ENCODE peak calls at places on chromosomes 5 and 9, in five cellular contexts. One of them, this sample, is unnamed.

GRCh38 chr5:141637693-141638419 is 1.1 kb downstream of the RELL2 start:
- DNase-seq in transverse colon: peak
- DNase-seq in spleen: peak
- DNase-seq in sigmoid colon: peak
- DNase-seq in HCT116: no peak
- DNase-seq in this sample: peak

GRCh38 chr9:32698706-32699277 is 63.3 kb upstream of the TAF1L start:
- DNase-seq in HCT116: peak
- DNase-seq in spleen: no peak
- DNase-seq in sigmoid colon: no peak
- DNase-seq in transverse colon: no peak
- DNase-seq in this sample: no peak

GRCh38 chr5:179858241-179858585 is 404 bp downstream of the MRNIP start:
- DNase-seq in transverse colon: peak
- DNase-seq in sigmoid colon: no peak
- DNase-seq in spleen: peak
- DNase-seq in HCT116: no peak
- DNase-seq in this sample: no peak

GRCh38 chr5:93401844-93402243 is 179.2 kb downstream of the NR2F1-AS1 start:
- DNase-seq in HCT116: no peak
- DNase-seq in transverse colon: no peak
- DNase-seq in spleen: no peak
- DNase-seq in sigmoid colon: no peak
- DNase-seq in this sample: no peak

GRCh38 chr5:42811591-42812392 is at the start of gene SELENOP:
- DNase-seq in HCT116: peak
- DNase-seq in sigmoid colon: peak
- DNase-seq in spleen: no peak
- DNase-seq in transverse colon: peak
- DNase-seq in this sample: no peak

GRCh38 chr5:60295423-60295822 is 401.9 kb upstream of the PDE4D start:
- DNase-seq in HCT116: peak
- DNase-seq in transverse colon: peak
- DNase-seq in sigmoid colon: no peak
- DNase-seq in spleen: no peak
- DNase-seq in this sample: peak

GRCh38 chr5:172183881-172184280 is 4.1 kb downstream of the STK10 start:
- DNase-seq in transverse colon: no peak
- DNase-seq in HCT116: no peak
- DNase-seq in spleen: no peak
- DNase-seq in sigmoid colon: no peak
- DNase-seq in this sample: no peak

GRCh38 chr9:105244274-105244995 is at the start of gene SLC44A1:
- DNase-seq in spleen: peak
- DNase-seq in transverse colon: peak
- DNase-seq in HCT116: peak
- DNase-seq in sigmoid colon: peak
- DNase-seq in this sample: peak

GRCh38 chr5:127766556-127767335 is 63.6 kb downstream of the CCDC192 start:
- DNase-seq in HCT116: no peak
- DNase-seq in sigmoid colon: no peak
- DNase-seq in spleen: no peak
- DNase-seq in transverse colon: no peak
- DNase-seq in this sample: no peak

GRCh38 chr5:139641116-139642080 is 6.8 kb upstream of the CXXC5 start:
- DNase-seq in sigmoid colon: peak
- DNase-seq in transverse colon: no peak
- DNase-seq in spleen: peak
- DNase-seq in HCT116: no peak
- DNase-seq in this sample: no peak

GRCh38 chr9:116208417-116209232 is 55.0 kb downstream of the PAPPA start:
- DNase-seq in spleen: no peak
- DNase-seq in HCT116: no peak
- DNase-seq in sigmoid colon: no peak
- DNase-seq in transverse colon: no peak
- DNase-seq in this sample: no peak

GRCh38 chr9:78783743-78784142 is 486.8 kb downstream of the PSAT1 start:
- DNase-seq in transverse colon: no peak
- DNase-seq in HCT116: no peak
- DNase-seq in spleen: no peak
- DNase-seq in sigmoid colon: no peak
- DNase-seq in this sample: no peak

GRCh38 chr5:173323121-173323798 is 5.0 kb downstream of the STC2 start:
- DNase-seq in spleen: peak
- DNase-seq in transverse colon: no peak
- DNase-seq in sigmoid colon: peak
- DNase-seq in HCT116: no peak
- DNase-seq in this sample: no peak

GRCh38 chr5:98540056-98540455 is 233.4 kb upstream of the RGMB start:
- DNase-seq in HCT116: no peak
- DNase-seq in spleen: no peak
- DNase-seq in transverse colon: no peak
- DNase-seq in sigmoid colon: no peak
- DNase-seq in this sample: no peak

GRCh38 chr5:85921590-85921989 is 696.2 kb upstream of the COX7C start:
- DNase-seq in sigmoid colon: no peak
- DNase-seq in HCT116: no peak
- DNase-seq in transverse colon: no peak
- DNase-seq in spleen: no peak
- DNase-seq in this sample: no peak
- TF ChIP-seq CTCF in sigmoid colon: no peak
- TF ChIP-seq CTCF in HCT116: peak
- TF ChIP-seq CTCF in transverse colon: no peak
- TF ChIP-seq CTCF in spleen: no peak
- TF ChIP-seq CTCF in this sample: no peak

GRCh38 chr9:131629827-131630205 is 84.5 kb downstream of the PRRT1B start:
- DNase-seq in spleen: no peak
- DNase-seq in transverse colon: no peak
- DNase-seq in HCT116: no peak
- DNase-seq in sigmoid colon: no peak
- DNase-seq in this sample: no peak

GRCh38 chr9:131627846-131628820 is 82.8 kb downstream of the PRRT1B start:
- DNase-seq in HCT116: no peak
- DNase-seq in spleen: peak
- DNase-seq in transverse colon: peak
- DNase-seq in sigmoid colon: no peak
- DNase-seq in this sample: peak

GRCh38 chr9:131631254-131631653 is 85.9 kb downstream of the PRRT1B start:
- DNase-seq in spleen: no peak
- DNase-seq in HCT116: no peak
- DNase-seq in transverse colon: no peak
- DNase-seq in sigmoid colon: no peak
- DNase-seq in this sample: no peak

GRCh38 chr9:131628821-131629197 is 83.5 kb downstream of the PRRT1B start:
- DNase-seq in sigmoid colon: no peak
- DNase-seq in spleen: no peak
- DNase-seq in HCT116: no peak
- DNase-seq in transverse colon: no peak
- DNase-seq in this sample: no peak

DNA sequence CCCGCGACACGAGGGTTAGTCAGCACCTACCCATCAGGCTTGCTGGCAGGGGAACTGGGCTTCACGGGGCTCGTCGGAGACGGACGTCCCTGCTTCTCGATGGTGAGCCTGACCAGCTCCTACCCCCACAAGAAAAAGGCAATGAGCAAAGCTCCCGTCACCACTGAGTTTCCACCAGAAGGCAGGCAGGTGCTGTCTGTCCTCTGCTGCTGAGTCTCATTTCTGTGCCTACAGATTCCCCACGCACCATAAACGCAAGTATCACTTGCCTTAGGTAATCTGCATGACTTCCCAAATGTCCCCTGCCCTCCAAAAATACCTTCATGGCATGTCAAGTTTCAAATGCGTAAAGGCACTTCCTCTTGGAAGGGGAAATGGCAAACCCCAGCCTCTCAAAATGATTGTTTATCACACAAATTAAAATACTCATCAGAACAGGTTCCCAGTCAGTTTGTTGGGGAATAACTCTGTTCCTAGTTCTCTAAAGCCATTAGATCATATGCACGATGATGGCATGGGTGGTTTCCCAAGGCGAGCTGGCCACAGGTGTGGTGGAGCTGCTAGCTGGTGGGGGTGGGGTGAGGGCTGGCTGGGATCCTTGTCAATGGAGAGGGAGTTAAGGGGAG is 85.0 kb downstream of the PRRT1B start:
- DNase-seq in transverse colon: peak
- DNase-seq in spleen: no peak
- DNase-seq in HCT116: no peak
- DNase-seq in sigmoid colon: no peak
- DNase-seq in this sample: no peak
- TF ChIP-seq POLR2AphosphoS5 in transverse colon: no peak
- TF ChIP-seq POLR2AphosphoS5 in spleen: peak
- TF ChIP-seq POLR2AphosphoS5 in HCT116: no peak
- TF ChIP-seq POLR2AphosphoS5 in sigmoid colon: no peak
- TF ChIP-seq POLR2AphosphoS5 in this sample: no peak

GRCh38 chr9:29285818-29286217 is 1712.5 kb upstream of the C9orf72 start:
- DNase-seq in sigmoid colon: no peak
- DNase-seq in transverse colon: no peak
- DNase-seq in HCT116: no peak
- DNase-seq in spleen: no peak
- DNase-seq in this sample: no peak
- TF ChIP-seq CTCF in sigmoid colon: no peak
- TF ChIP-seq CTCF in transverse colon: no peak
- TF ChIP-seq CTCF in HCT116: no peak
- TF ChIP-seq CTCF in spleen: no peak
- TF ChIP-seq CTCF in this sample: no peak

GRCh38 chr5:52799983-52800393 is 12.3 kb downstream of the ITGA1 start:
- DNase-seq in spleen: peak
- DNase-seq in sigmoid colon: peak
- DNase-seq in HCT116: peak
- DNase-seq in transverse colon: peak
- DNase-seq in this sample: peak
- TF ChIP-seq POLR2AphosphoS5 in spleen: peak
- TF ChIP-seq POLR2AphosphoS5 in sigmoid colon: peak
- TF ChIP-seq POLR2AphosphoS5 in HCT116: peak
- TF ChIP-seq POLR2AphosphoS5 in transverse colon: peak
- TF ChIP-seq POLR2AphosphoS5 in this sample: peak

GRCh38 chr5:148623101-148623500 is 31.2 kb downstream of the HTR4 start:
- DNase-seq in transverse colon: no peak
- DNase-seq in sigmoid colon: no peak
- DNase-seq in HCT116: no peak
- DNase-seq in spleen: no peak
- DNase-seq in this sample: no peak

GRCh38 chr5:148623741-148624140 is 30.6 kb downstream of the HTR4 start:
- DNase-seq in HCT116: peak
- DNase-seq in spleen: no peak
- DNase-seq in transverse colon: no peak
- DNase-seq in sigmoid colon: no peak
- DNase-seq in this sample: no peak

GRCh38 chr5:148619484-148619883 is 34.8 kb downstream of the HTR4 start:
- DNase-seq in spleen: no peak
- DNase-seq in HCT116: no peak
- DNase-seq in transverse colon: no peak
- DNase-seq in sigmoid colon: no peak
- DNase-seq in this sample: no peak

GRCh38 chr5:148615644-148616283 is 38.6 kb downstream of the HTR4 start:
- DNase-seq in sigmoid colon: no peak
- DNase-seq in transverse colon: no peak
- DNase-seq in spleen: no peak
- DNase-seq in HCT116: no peak
- DNase-seq in this sample: no peak

GRCh38 chr5:148620696-148621095 is 33.6 kb downstream of the HTR4 start:
- DNase-seq in sigmoid colon: no peak
- DNase-seq in spleen: no peak
- DNase-seq in transverse colon: no peak
- DNase-seq in HCT116: no peak
- DNase-seq in this sample: no peak
- TF ChIP-seq CTCF in sigmoid colon: no peak
- TF ChIP-seq CTCF in spleen: no peak
- TF ChIP-seq CTCF in transverse colon: no peak
- TF ChIP-seq CTCF in HCT116: no peak
- TF ChIP-seq CTCF in this sample: no peak

DNA sequence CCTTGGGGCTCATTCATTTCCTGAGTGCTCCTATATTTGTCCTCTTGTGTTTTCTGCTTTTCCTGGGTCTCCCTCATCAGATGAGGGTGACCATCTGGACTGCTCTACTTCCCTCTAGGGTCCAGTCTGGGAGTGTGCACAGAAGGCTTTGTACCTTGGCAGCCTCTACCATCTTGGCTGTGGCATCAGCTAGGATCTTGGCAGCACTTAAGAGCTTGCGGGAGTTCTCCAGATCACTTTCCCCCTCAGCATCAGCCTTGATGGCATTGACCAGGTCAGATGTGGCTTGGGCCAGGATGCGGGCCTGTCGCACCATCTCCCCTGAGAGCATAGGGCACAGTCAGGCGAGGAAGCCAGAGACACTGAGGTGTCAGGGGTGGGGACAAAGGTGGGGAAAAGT is 15.8 kb downstream of the TLN1 start:
- DNase-seq in sigmoid colon: peak
- DNase-seq in HCT116: no peak
- DNase-seq in transverse colon: no peak
- DNase-seq in spleen: no peak
- DNase-seq in this sample: no peak
- TF ChIP-seq POLR2AphosphoS5 in sigmoid colon: peak
- TF ChIP-seq POLR2AphosphoS5 in HCT116: no peak
- TF ChIP-seq POLR2AphosphoS5 in transverse colon: no peak
- TF ChIP-seq POLR2AphosphoS5 in spleen: peak
- TF ChIP-seq POLR2AphosphoS5 in this sample: no peak

DNA sequence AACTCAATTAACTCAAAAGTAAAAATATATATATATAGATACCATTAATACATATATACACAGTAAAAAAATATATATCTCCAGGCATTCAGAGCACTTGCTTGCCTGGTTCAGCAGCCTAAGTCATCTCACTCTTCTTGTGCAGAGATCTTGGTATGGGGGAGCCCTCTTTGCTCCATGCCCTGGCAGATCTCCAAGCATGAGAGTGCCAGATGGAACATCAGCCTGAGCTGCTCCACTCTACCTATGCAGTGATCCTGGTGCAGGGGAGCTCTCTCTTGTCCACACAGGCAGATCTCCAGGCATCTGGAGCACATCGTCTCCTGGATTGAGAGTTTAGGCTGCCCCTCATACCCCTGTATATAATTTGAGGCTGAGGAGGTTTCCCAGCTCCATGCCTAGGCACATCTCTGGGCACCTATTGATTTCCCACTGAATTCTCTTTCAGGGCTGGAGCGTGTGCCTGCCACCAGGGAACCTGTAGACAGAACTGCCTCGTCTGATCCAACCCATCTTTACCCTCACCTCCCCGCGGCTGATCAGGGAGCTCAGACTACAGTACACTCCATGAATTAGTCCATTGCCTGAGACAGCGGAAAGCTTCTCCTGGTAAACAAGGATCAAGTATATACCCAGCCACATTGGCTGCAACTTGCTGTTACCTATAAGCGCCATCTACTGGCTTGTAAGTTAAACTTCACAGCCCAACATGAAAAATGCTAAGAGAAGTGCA is 342.4 kb upstream of the GRIA1 start:
- DNase-seq in transverse colon: no peak
- DNase-seq in spleen: no peak
- DNase-seq in sigmoid colon: no peak
- DNase-seq in HCT116: no peak
- DNase-seq in this sample: no peak
- TF ChIP-seq CTCF in transverse colon: peak
- TF ChIP-seq CTCF in spleen: no peak
- TF ChIP-seq CTCF in sigmoid colon: no peak
- TF ChIP-seq CTCF in HCT116: peak
- TF ChIP-seq CTCF in this sample: peak

GRCh38 chr5:116370886-116371285 is 203.7 kb downstream of the SEMA6A start:
- DNase-seq in transverse colon: no peak
- DNase-seq in sigmoid colon: no peak
- DNase-seq in HCT116: no peak
- DNase-seq in spleen: no peak
- DNase-seq in this sample: no peak
- TF ChIP-seq POLR2AphosphoS5 in transverse colon: no peak
- TF ChIP-seq POLR2AphosphoS5 in sigmoid colon: no peak
- TF ChIP-seq POLR2AphosphoS5 in HCT116: no peak
- TF ChIP-seq POLR2AphosphoS5 in spleen: no peak
- TF ChIP-seq POLR2AphosphoS5 in this sample: no peak

This sample was measured in HL-60.